ENCODE peak calls at places on chromosome 1, in nine cellular contexts. D, X, Q, H, K, V, L, A and B are unnamed samples.

GRCh38 chr1:112748396-112748795 is 33.3 kb upstream of the PPM1J start:
- DNase-seq in H (no peak), X (no peak), V (no peak), D (no peak), K (no peak), L (no peak), A (no peak), Q (no peak), B (no peak)

GRCh38 chr1:226710501-226710900 is 28.6 kb downstream of the ITPKB start:
- DNase-seq in L (no peak), H (no peak), Q (no peak), V (no peak), D (no peak), K (no peak), A (no peak), X (no peak), B (no peak)

GRCh38 chr1:67339623-67340343 is 32.1 kb downstream of the IL12RB2 start:
- DNase-seq in L (no peak), D (peak), H (no peak), A (no peak), Q (no peak), K (no peak), V (no peak), X (peak), B (peak)

GRCh38 chr1:160550572-160551034 is 27.5 kb upstream of the SLAMF6 start:
- DNase-seq in L (peak), X (no peak), A (no peak), H (no peak), K (peak), V (no peak), D (no peak), Q (no peak), B (no peak)

GRCh38 chr1:241406421-241406820 is 49.4 kb upstream of the RGS7 start:
- DNase-seq in D (no peak), A (no peak), K (no peak), X (no peak), L (no peak), H (no peak), V (no peak), Q (no peak), B (no peak)

GRCh38 chr1:206560021-206560716 is 52.1 kb downstream of the EIF2D start:
- DNase-seq in H (no peak), K (no peak), D (no peak), V (no peak), Q (no peak), X (peak), A (no peak), L (no peak), B (no peak)

GRCh38 chr1:39116868-39117728 is 87.4 kb upstream of the MACF1 start:
- DNase-seq in D (peak), A (no peak), H (no peak), Q (peak), L (no peak), X (peak), K (no peak), V (no peak), B (no peak)

GRCh38 chr1:230368871-230369270 is 57.3 kb downstream of the PGBD5 start:
- DNase-seq in Q (no peak), H (no peak), X (no peak), L (no peak), A (no peak), D (no peak), V (no peak), K (no peak), B (no peak)

GRCh38 chr1:221840511-221841243 is 98.8 kb upstream of the DUSP10 start:
- DNase-seq in A (no peak), X (peak), H (no peak), K (no peak), Q (no peak), D (peak), V (peak), L (no peak), B (no peak)

GRCh38 chr1:104780470-104781078 is 1030.9 kb downstream of the AMY1C start:
- DNase-seq in V (no peak), X (peak), K (no peak), Q (no peak), D (peak), A (no peak), H (no peak), L (no peak), B (no peak)

GRCh38 chr1:150820710-150821521 is 12.9 kb upstream of the CTSK start:
- DNase-seq in H (no peak), L (no peak), X (no peak), V (no peak), D (peak), Q (no peak), K (no peak), A (no peak), B (no peak)

GRCh38 chr1:65001238-65001792 is 35.0 kb upstream of the JAK1 start:
- DNase-seq in L (peak), V (peak), H (peak), K (peak), A (no peak), X (peak), Q (no peak), D (no peak), B (peak)

GRCh38 chr1:191993549-191993948 is 164.7 kb upstream of the RGS18 start:
- DNase-seq in H (no peak), Q (no peak), D (peak), V (no peak), A (peak), X (peak), L (no peak), K (no peak), B (peak)

GRCh38 chr1:217059401-217059800 is 336.2 kb upstream of the ESRRG start:
- DNase-seq in Q (no peak), X (no peak), K (no peak), A (no peak), D (no peak), L (no peak), V (no peak), H (no peak), B (no peak)

GRCh38 chr1:19597463-19598309 is 46.4 kb upstream of the NBL1 start:
- DNase-seq in Q (no peak), X (peak), K (peak), V (no peak), A (no peak), L (no peak), H (no peak), D (peak), B (no peak)

GRCh38 chr1:104120488-104120887 is 370.8 kb downstream of the AMY1C start:
- DNase-seq in A (no peak), K (no peak), V (no peak), Q (no peak), D (no peak), L (no peak), X (no peak), H (no peak), B (no peak)

GRCh38 chr1:12658531-12659453 is 14.9 kb downstream of the AADACL4 start:
- DNase-seq in D (peak), V (peak), L (peak), Q (peak), A (no peak), H (peak), K (peak), X (peak), B (no peak)

GRCh38 chr1:154493276-154493675 is 8.7 kb upstream of the TDRD10 start:
- DNase-seq in A (no peak), Q (no peak), L (peak), H (no peak), V (peak), D (no peak), K (peak), X (peak), B (no peak)

GRCh38 chr1:247007511-247008405 is at the start of gene ZNF695:
- DNase-seq in H (peak), V (peak), Q (peak), L (peak), K (peak), X (peak), A (peak), D (peak), B (peak)

GRCh38 chr1:198269352-198269940 is 112.6 kb downstream of the NEK7 start:
- DNase-seq in A (no peak), D (no peak), K (no peak), X (no peak), H (no peak), Q (no peak), V (no peak), L (no peak), B (no peak)

GRCh38 chr1:86714561-86715244 is 10.3 kb downstream of the SH3GLB1 start:
- DNase-seq in A (no peak), V (no peak), Q (no peak), H (no peak), X (no peak), K (no peak), D (no peak), L (no peak), B (no peak)

DNA sequence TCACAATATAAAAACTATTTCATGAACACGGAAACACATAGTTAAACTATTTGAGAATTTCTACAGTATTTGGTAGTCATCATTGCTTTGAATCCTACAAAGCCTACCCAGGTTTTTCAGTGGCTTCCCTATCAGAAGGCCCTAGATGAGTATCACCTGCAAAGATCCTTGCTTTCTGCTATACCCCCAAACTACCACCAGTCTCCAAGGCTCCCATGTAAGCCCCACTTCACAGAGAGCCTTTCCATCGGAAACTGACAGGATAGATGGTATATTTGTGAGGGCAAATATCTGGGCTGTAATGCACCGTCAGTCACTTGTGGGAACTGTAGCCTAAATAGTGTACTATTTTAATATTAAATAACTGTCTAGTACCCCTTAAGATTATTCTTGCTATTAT is 674.3 kb downstream of the BRINP3 start:
- DNase-seq in D (no peak), K (no peak), H (no peak), X (no peak), L (no peak), Q (no peak), A (no peak), V (no peak), B (no peak)
- H3K4me3 ChIP-seq in D (no peak), K (no peak), H (no peak), X (no peak), L (no peak), Q (no peak), A (no peak), V (no peak), B (no peak)

GRCh38 chr1:212610575-212610967 is 2.0 kb downstream of the ATF3 start:
- DNase-seq in H (no peak), K (no peak), L (no peak), X (no peak), V (no peak), A (no peak), Q (no peak), D (no peak), B (no peak)
- H3K4me3 ChIP-seq in H (no peak), K (no peak), L (no peak), X (no peak), V (peak), A (peak), Q (no peak), D (peak), B (no peak)

DNA sequence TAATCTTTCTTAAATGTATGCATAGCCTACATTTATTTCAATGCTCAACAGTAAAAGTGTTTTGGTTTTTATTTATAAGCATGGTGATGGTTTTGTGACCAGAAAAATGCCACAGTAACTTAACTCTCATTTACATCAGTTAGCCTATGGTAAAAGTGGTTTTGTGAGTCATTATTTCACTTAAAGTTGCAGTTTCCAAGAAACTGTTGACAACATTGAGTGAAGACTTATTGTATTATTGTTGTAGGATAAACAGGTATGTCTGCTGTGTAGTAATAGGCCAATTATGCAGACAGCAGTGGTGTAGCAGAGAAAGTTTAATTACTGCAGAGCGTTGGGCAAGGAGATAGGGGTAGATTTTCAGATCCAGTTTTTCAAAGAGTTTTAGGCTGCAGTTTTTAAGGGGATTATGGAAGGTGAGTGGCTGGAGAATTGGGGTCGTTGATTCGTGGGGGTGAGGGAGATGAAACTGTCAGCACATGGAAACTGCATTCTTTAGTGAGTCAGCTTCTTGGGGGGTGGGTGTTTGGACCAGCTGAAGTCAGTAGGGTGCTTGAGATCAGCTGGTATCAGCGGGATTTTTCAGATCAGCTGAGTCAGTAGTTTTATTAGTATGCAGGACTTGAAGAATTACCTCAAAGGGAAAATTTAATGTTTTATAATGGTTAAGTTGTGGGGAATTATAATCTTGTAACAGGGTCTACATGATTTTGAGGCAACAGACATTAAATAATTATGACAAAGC is 168.7 kb upstream of the FMN2 start:
- DNase-seq in K (no peak), V (no peak), Q (no peak), X (no peak), L (no peak), H (no peak), D (no peak), A (no peak), B (no peak)
- H3K4me3 ChIP-seq in K (no peak), V (no peak), Q (no peak), X (no peak), L (no peak), H (no peak), D (no peak), A (no peak), B (no peak)

DNA sequence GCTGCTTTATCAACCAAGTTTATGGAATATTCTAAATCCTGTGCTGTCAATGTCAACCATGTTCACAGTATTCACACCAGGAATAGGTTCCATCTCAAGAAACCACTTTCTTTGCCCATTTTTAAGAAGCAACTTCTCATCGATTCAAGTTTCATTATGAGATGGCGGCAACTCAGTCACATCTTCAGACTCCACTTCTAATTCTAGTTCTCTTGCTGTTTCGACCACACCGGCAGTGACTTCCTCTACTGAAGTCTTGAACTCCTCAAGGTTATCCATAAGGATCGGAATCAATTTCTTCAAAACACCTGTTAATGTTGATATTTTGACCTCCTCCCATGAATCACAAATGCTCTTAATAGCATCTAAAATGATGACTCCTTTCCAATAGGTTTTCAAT is 39.7 kb upstream of the IFNLR1 start:
- DNase-seq in K (no peak), X (no peak), L (no peak), V (no peak), D (no peak), Q (no peak), A (no peak), H (no peak), B (no peak)
- H3K4me3 ChIP-seq in K (no peak), X (no peak), L (no peak), V (no peak), D (no peak), Q (no peak), A (no peak), H (no peak), B (no peak)

GRCh38 chr1:114153621-114154145 is at the start of gene SYT6:
- DNase-seq in X (no peak), H (peak), V (no peak), A (no peak), Q (no peak), L (no peak), K (no peak), D (no peak), B (no peak)
- H3K4me3 ChIP-seq in X (no peak), H (peak), V (peak), A (peak), Q (peak), L (peak), K (peak), D (no peak), B (peak)

DNA sequence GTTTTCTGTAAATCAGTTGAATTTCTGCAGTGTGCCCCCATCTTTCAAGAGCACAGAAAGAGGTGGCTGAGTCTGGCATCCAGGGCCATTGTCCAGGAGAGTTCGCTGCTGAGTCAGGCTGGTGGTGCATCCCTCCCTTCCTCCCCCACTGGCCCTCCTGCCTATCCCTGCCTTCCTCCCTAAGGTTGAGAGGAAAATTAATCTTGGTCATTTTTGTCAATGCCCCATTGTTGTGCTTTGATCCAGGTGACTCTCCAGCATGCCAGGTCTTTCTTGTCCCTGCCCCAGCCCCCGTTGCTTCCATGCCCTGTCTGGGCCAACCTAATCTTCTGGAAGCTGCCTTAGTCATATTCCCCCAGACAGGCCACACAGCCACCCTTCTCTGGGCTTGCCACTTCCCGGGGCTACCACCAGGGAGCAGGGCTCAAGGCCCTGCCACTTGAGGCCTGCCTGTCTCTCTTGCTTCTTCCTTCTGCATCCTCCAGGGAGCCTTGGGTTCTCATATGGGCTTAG is 26.6 kb downstream of the PROK1 start:
- DNase-seq in X (no peak), H (no peak), L (no peak), Q (peak), D (no peak), V (no peak), K (no peak), A (no peak), B (no peak)
- H3K4me3 ChIP-seq in X (no peak), H (no peak), L (no peak), Q (no peak), D (no peak), V (no peak), K (no peak), A (no peak), B (no peak)

DNA sequence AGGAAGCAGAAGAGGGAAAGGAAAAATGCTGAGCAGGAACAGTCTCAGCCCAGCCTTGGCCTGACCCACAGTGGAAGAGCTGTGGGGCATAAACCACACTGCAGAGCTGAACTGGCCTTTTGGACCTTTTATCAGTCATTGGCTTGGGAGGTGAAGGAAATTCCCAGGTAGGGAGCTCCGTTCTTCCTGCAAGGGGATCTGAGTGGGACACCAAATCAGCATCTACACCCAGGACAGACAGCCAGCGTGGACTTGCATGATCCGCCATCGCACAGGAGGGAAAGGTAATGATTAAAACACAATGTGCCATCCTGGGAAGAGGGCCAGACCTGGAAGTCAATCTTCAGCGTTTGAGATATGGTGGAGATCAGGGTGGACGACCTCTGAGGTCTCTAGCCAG is 1.2 kb upstream of the MTFR1L start:
- DNase-seq in H (no peak), D (no peak), K (no peak), Q (no peak), A (no peak), X (no peak), L (no peak), V (no peak), B (no peak)
- H3K4me3 ChIP-seq in H (peak), D (peak), K (peak), Q (peak), A (peak), X (no peak), L (no peak), V (peak), B (peak)

GRCh38 chr1:233215135-233215722 is 80.3 kb downstream of the PCNX2 start:
- DNase-seq in K (no peak), Q (no peak), H (no peak), L (no peak), V (no peak), X (no peak), D (no peak), A (no peak), B (no peak)
- H3K4me3 ChIP-seq in K (no peak), Q (no peak), H (no peak), L (no peak), V (no peak), X (no peak), D (no peak), A (no peak), B (no peak)

GRCh38 chr1:201542166-201543045 is 3.5 kb downstream of the NAV1 start:
- DNase-seq in V (peak), H (no peak), K (no peak), L (no peak), A (no peak), D (peak), Q (no peak), X (peak), B (no peak)
- H3K4me3 ChIP-seq in V (no peak), H (no peak), K (no peak), L (no peak), A (peak), D (no peak), Q (no peak), X (peak), B (peak)